ENCODE peak calls at places on chromosomes 13 and 19, in six cellular contexts. J is endodermal cell, E is uterus, T is GM23338, D is Calu3, K is lower lobe of right lung. B is an unnamed sample.
A peak's percentile ranks its signal among the peaks of the same experiment; 100 is the strongest.

GRCh38 chr19:56189785-56190184 is 7.8 kb downstream of the ZSCAN5B start:
- DNase-seq in J (peak; percentile 54), E (no peak), T (peak; percentile 56), D (no peak), K (no peak), B (no peak)

GRCh38 chr13:50015750-50016149 is 506 bp downstream of the KCNRG start:
- DNase-seq in J (no peak), E (no peak), T (peak; percentile 29), D (no peak), K (no peak), B (no peak)

GRCh38 chr13:98910501-98910951 is 67.3 kb downstream of the DOCK9 start:
- DNase-seq in J (peak; percentile 69), E (peak; percentile 34), T (no peak), D (peak; percentile 1), K (no peak), B (no peak)

GRCh38 chr19:43527860-43528622 is 1.0 kb upstream of the ETHE1 start:
- DNase-seq in J (no peak), E (peak; percentile 50), T (no peak), D (no peak), K (no peak), B (no peak)

GRCh38 chr19:52936151-52936957 is 13.1 kb upstream of the ZNF888 start:
- DNase-seq in J (no peak), E (no peak), T (no peak), D (peak; percentile 35), K (no peak), B (no peak)

GRCh38 chr13:26132756-26133155 is 80.9 kb upstream of the SHISA2 start:
- DNase-seq in J (no peak), E (no peak), T (peak; percentile 46), D (no peak), K (no peak), B (no peak)

GRCh38 chr19:39951686-39952085 is 17.3 kb upstream of the FCGBP start:
- DNase-seq in J (no peak), E (no peak), T (no peak), D (no peak), K (no peak), B (no peak)

GRCh38 chr13:102039264-102039663 is 362.6 kb downstream of the FGF14 start:
- DNase-seq in J (no peak), E (no peak), T (no peak), D (no peak), K (no peak), B (no peak)

GRCh38 chr13:48110132-48110868 is 15.4 kb upstream of the MED4 start:
- DNase-seq in J (no peak), E (no peak), T (no peak), D (no peak), K (no peak), B (no peak)

GRCh38 chr19:46719629-46720515 is 3.0 kb upstream of the PRKD2 start:
- DNase-seq in J (no peak), E (no peak), T (no peak), D (no peak), K (no peak), B (no peak)

GRCh38 chr19:2540646-2541454 is 64.9 kb downstream of the GADD45B start:
- DNase-seq in J (peak; percentile 99), E (peak; percentile 87), T (peak; percentile 99), D (peak; percentile 94), K (peak; percentile 92), B (peak; percentile 65)

GRCh38 chr19:17205237-17206140 is 9.7 kb upstream of the USE1 start:
- DNase-seq in J (peak; percentile 92), E (peak; percentile 53), T (peak; percentile 90), D (peak; percentile 64), K (peak; percentile 82), B (peak; percentile 34)

GRCh38 chr19:30393729-30394480 is 21.7 kb downstream of the ZNF536 start:
- DNase-seq in J (no peak), E (no peak), T (no peak), D (no peak), K (no peak), B (no peak)

GRCh38 chr13:96199315-96199714 is 109.4 kb downstream of the HS6ST3 start:
- DNase-seq in J (no peak), E (no peak), T (no peak), D (no peak), K (no peak), B (no peak)

GRCh38 chr19:11265785-11266236 is 3.5 kb upstream of the DOCK6 start:
- DNase-seq in J (no peak), E (no peak), T (no peak), D (peak; percentile 91), K (peak; percentile 68), B (no peak)

GRCh38 chr13:46476174-46476573 is 76.8 kb upstream of the LRCH1 start:
- DNase-seq in J (no peak), E (no peak), T (no peak), D (no peak), K (no peak), B (no peak)

GRCh38 chr19:43638214-43638990 is 1.2 kb downstream of the CADM4 start:
- DNase-seq in J (no peak), E (no peak), T (no peak), D (no peak), K (no peak), B (no peak)

GRCh38 chr19:44796701-44797115 is 12.2 kb upstream of the BCAM start:
- DNase-seq in J (peak; percentile 85), E (no peak), T (peak; percentile 73), D (no peak), K (no peak), B (no peak)

GRCh38 chr13:31797154-31797775 is 57.9 kb downstream of the RXFP2 start:
- DNase-seq in J (no peak), E (no peak), T (peak; percentile 63), D (peak; percentile 3), K (no peak), B (no peak)

GRCh38 chr19:16591803-16592556 is 19.8 kb upstream of the SLC35E1 start:
- DNase-seq in J (no peak), E (no peak), T (peak; percentile 54), D (no peak), K (no peak), B (no peak)

GRCh38 chr19:31497709-31498108 is 148.5 kb upstream of the TSHZ3 start:
- DNase-seq in J (no peak), E (no peak), T (no peak), D (no peak), K (no peak), B (no peak)

GRCh38 chr19:11197291-11198174 is at the start of gene KANK2:
- DNase-seq in J (peak; percentile 97), E (peak; percentile 86), T (peak; percentile 91), D (peak; percentile 89), K (peak; percentile 89), B (peak; percentile 71)

GRCh38 chr13:80033286-80033685 is 307.6 kb downstream of the SPRY2 start:
- DNase-seq in J (no peak), E (no peak), T (no peak), D (no peak), K (no peak), B (no peak)

GRCh38 chr13:73803997-73804396 is 330.2 kb downstream of the KLF12 start:
- DNase-seq in J (no peak), E (no peak), T (no peak), D (no peak), K (no peak), B (no peak)

GRCh38 chr13:51729853-51730553 is 74.0 kb downstream of the DHRS12 start:
- DNase-seq in J (no peak), E (peak; percentile 75), T (no peak), D (peak; percentile 34), K (no peak), B (no peak)

GRCh38 chr13:110556224-110556606 is 5.3 kb downstream of the RAB20 start:
- DNase-seq in J (no peak), E (no peak), T (no peak), D (no peak), K (no peak), B (no peak)

GRCh38 chr19:46497773-46498172 is 2.1 kb upstream of the PNMA8B start:
- DNase-seq in J (no peak), E (no peak), T (no peak), D (no peak), K (no peak), B (no peak)

GRCh38 chr13:98972627-98973026 is 5.2 kb downstream of the DOCK9 start:
- DNase-seq in J (no peak), E (no peak), T (no peak), D (peak; percentile 31), K (no peak), B (no peak)

GRCh38 chr13:76822691-76823267 is 63.4 kb downstream of the KCTD12 start:
- DNase-seq in J (no peak), E (no peak), T (no peak), D (no peak), K (no peak), B (no peak)
- TF ChIP-seq CTCF in J (peak; percentile 47), E (no peak), T (peak; percentile 10), D (no peak), K (peak; percentile 40), B (no peak)

GRCh38 chr19:13902993-13903555 is 2.8 kb downstream of the BRME1 start:
- DNase-seq in J (no peak), E (no peak), T (peak; percentile 65), D (peak; percentile 20), K (no peak), B (no peak)
- TF ChIP-seq CTCF in J (peak; percentile 57), E (no peak), T (peak; percentile 59), D (no peak), K (peak; percentile 45), B (peak; percentile 35)

DNA sequence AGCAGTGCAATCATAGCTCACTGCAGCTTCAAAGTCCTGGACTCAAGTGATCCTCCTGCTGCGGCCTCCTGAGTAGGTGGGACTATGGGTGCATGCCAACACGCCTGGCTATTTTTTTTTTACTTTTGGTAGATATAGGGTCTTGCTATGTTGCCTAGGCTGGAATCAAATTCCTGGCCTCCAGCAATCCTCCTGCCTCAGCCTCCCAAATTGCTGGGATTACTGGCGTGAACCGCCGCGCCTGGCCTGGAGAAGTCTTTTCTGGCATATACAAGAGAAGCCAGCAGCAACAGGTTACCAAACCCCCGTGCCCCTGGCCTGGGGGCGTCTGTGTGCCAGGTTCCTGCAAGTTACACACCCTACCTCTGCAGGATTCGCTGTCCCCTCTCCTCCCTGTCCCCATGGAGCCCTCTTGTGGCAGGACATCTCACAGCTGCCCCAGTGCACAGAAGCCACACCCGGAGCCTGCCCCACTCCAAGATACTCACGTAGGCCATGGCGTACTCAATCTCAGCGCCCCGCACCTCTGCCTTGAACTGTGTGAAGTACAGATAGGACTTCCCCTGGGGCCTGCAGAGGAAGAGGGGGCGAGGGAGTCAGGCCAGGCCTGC is 9.9 kb downstream of the MYDGF start:
- DNase-seq in J (peak; percentile 92), E (no peak), T (peak; percentile 79), D (peak; percentile 45), K (no peak), B (no peak)
- TF ChIP-seq CTCF in J (peak; percentile 67), E (no peak), T (peak; percentile 80), D (peak; percentile 27), K (peak; percentile 27), B (no peak)

DNA sequence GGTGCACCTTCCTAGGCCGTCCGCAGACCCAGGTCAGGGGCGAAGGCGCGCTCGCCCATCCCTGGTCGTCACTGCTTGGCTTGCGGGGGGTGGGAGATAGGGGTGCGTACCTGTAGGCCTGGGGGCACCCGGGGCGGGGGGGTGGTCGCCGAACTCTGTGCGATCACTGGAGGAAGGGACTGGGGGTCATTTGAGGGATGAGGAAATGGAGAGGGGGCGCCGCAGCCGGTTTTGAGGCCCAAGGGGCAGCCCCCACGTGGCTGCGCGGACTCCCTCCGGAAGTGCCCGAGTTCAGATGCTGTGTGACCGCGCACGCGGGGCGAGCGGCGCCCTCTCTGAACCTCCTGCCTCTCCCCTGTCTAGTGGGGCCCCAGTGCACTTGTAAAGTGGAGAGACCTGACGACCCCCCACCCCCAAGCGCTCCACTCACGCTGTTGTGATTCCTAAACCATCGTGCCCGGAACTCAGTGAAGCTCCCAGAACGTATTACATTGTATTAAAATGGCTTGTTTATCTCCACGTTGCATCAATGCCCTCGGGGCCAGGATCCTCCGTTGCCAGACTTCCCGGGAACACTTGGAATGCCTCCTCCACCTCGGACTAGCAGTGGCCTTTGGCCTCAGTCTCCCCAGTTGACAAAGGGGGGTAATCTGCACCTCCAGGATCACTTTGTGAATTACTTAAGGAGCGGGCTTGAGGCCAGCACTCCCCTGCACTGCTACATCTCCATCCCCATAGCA is 3.0 kb upstream of the NANOS3 start:
- DNase-seq in J (peak; percentile 44), E (no peak), T (no peak), D (no peak), K (no peak), B (no peak)
- TF ChIP-seq CTCF in J (no peak), E (no peak), T (no peak), D (no peak), K (no peak), B (no peak)

B was measured in neural crest cell.